ENCODE peak calls at places on chromosomes 3 and 15, in seven cellular contexts. A is heart left ventricle, R is thyroid gland, C is ovary, K is H1, F is adrenal gland, V is A549. T is an unnamed sample.

GRCh38 chr3:111299070-111299672 is 227.6 kb downstream of the NECTIN3 start:
- DNase-seq in A (no peak), R (no peak), C (no peak), K (no peak), F (no peak), V (no peak), T (no peak)

GRCh38 chr15:43414196-43414595 is 43.3 kb downstream of the TUBGCP4 start:
- DNase-seq in A (no peak), R (no peak), C (no peak), K (no peak), F (no peak), V (no peak), T (no peak)

GRCh38 chr3:179528786-179529185 is 33.9 kb upstream of the ACTL6A start:
- DNase-seq in A (no peak), R (no peak), C (no peak), K (no peak), F (no peak), V (no peak), T (no peak)

GRCh38 chr3:129936757-129937156 is 37.8 kb upstream of the TRH start:
- DNase-seq in A (no peak), R (peak; percentile 32), C (peak; percentile 26), K (no peak), F (peak; percentile 61), V (peak; percentile 65), T (peak; percentile 38)

GRCh38 chr3:120280026-120280425 is 5.0 kb downstream of the GPR156 start:
- DNase-seq in A (no peak), R (no peak), C (no peak), K (no peak), F (no peak), V (no peak), T (no peak)

GRCh38 chr3:183554377-183554776 is 1.1 kb downstream of the KLHL6 start:
- DNase-seq in A (no peak), R (no peak), C (no peak), K (no peak), F (no peak), V (no peak), T (no peak)

GRCh38 chr3:94904275-94904674 is 841.4 kb downstream of the NSUN3 start:
- DNase-seq in A (no peak), R (peak; percentile 3), C (no peak), K (no peak), F (no peak), V (no peak), T (no peak)

GRCh38 chr15:100235030-100235617 is 106.7 kb downstream of the ADAMTS17 start:
- DNase-seq in A (no peak), R (no peak), C (no peak), K (no peak), F (no peak), V (no peak), T (no peak)

GRCh38 chr15:76987896-76988860 is 6.7 kb upstream of the PSTPIP1 start:
- DNase-seq in A (peak; percentile 76), R (no peak), C (no peak), K (no peak), F (peak; percentile 61), V (no peak), T (peak; percentile 43)

GRCh38 chr3:66449411-66449931 is 51.4 kb downstream of the LRIG1 start:
- DNase-seq in A (peak; percentile 54), R (peak; percentile 61), C (no peak), K (no peak), F (no peak), V (no peak), T (no peak)

GRCh38 chr3:18987862-18988447 is 160.4 kb upstream of the KCNH8 start:
- DNase-seq in A (no peak), R (no peak), C (no peak), K (no peak), F (no peak), V (no peak), T (no peak)

GRCh38 chr3:161879470-161879869 is 382.9 kb downstream of the OTOL1 start:
- DNase-seq in A (no peak), R (no peak), C (no peak), K (no peak), F (no peak), V (no peak), T (no peak)

GRCh38 chr15:68684476-68684875 is 105.7 kb downstream of the CORO2B start:
- DNase-seq in A (no peak), R (no peak), C (no peak), K (no peak), F (no peak), V (no peak), T (no peak)

GRCh38 chr3:172965256-172965655 is 175.8 kb downstream of the SPATA16 start:
- DNase-seq in A (no peak), R (no peak), C (no peak), K (no peak), F (peak; percentile 40), V (no peak), T (no peak)

GRCh38 chr15:63843901-63844317 is 10.2 kb upstream of the HERC1 start:
- DNase-seq in A (no peak), R (no peak), C (no peak), K (no peak), F (no peak), V (no peak), T (no peak)

GRCh38 chr15:78210349-78210717 is 24.0 kb downstream of the ACSBG1 start:
- DNase-seq in A (no peak), R (no peak), C (no peak), K (no peak), F (no peak), V (no peak), T (no peak)

GRCh38 chr3:106089806-106090205 is 221.0 kb upstream of the CBLB start:
- DNase-seq in A (no peak), R (no peak), C (no peak), K (no peak), F (no peak), V (no peak), T (no peak)

GRCh38 chr3:119368243-119368800 is 74.1 kb downstream of the ARHGAP31 start:
- DNase-seq in A (no peak), R (peak; percentile 43), C (no peak), K (no peak), F (no peak), V (no peak), T (no peak)

GRCh38 chr3:171306631-171307030 is 153.6 kb downstream of the TNIK start:
- DNase-seq in A (peak; percentile 79), R (peak; percentile 73), C (no peak), K (no peak), F (peak; percentile 45), V (peak; percentile 10), T (peak; percentile 53)

GRCh38 chr15:79329186-79329611 is 18.3 kb downstream of the TMED3 start:
- DNase-seq in A (no peak), R (no peak), C (no peak), K (no peak), F (peak; percentile 21), V (peak; percentile 57), T (no peak)

GRCh38 chr3:96814581-96815567 is at the start of gene EPHA6:
- DNase-seq in A (no peak), R (peak; percentile 35), C (peak; percentile 17), K (no peak), F (no peak), V (no peak), T (no peak)

GRCh38 chr3:50375200-50375931 is 16.0 kb upstream of the TMEM115 start:
- DNase-seq in A (no peak), R (no peak), C (no peak), K (no peak), F (no peak), V (no peak), T (no peak)

GRCh38 chr3:52046186-52046913 is 10.0 kb downstream of the DUSP7 start:
- DNase-seq in A (peak; percentile 81), R (no peak), C (no peak), K (no peak), F (peak; percentile 68), V (peak; percentile 80), T (no peak)

GRCh38 chr3:154931484-154931883 is 148.6 kb upstream of the MME start:
- DNase-seq in A (no peak), R (no peak), C (no peak), K (no peak), F (no peak), V (no peak), T (no peak)

GRCh38 chr15:99409097-99409473 is 156.7 kb upstream of the MEF2A start:
- DNase-seq in A (peak; percentile 79), R (peak; percentile 27), C (peak; percentile 42), K (peak; percentile 49), F (peak; percentile 71), V (peak; percentile 75), T (peak; percentile 32)

GRCh38 chr15:43225201-43225949 is 4.6 kb upstream of the EPB42 start:
- DNase-seq in A (no peak), R (peak; percentile 27), C (no peak), K (no peak), F (peak; percentile 45), V (peak; percentile 52), T (no peak)

GRCh38 chr3:82973810-82974209 is 1212.4 kb upstream of the GBE1 start:
- DNase-seq in A (no peak), R (no peak), C (no peak), K (no peak), F (no peak), V (no peak), T (no peak)

GRCh38 chr15:79433610-79434009 is 1.5 kb downstream of the MINAR1 start:
- DNase-seq in A (no peak), R (no peak), C (no peak), K (no peak), F (peak; percentile 39), V (peak; percentile 29), T (no peak)

GRCh38 chr3:126026761-126027160 is 57.2 kb downstream of the SLC41A3 start:
- DNase-seq in A (no peak), R (no peak), C (no peak), K (no peak), F (no peak), V (no peak), T (no peak)

GRCh38 chr3:127751163-127751621 is 71.1 kb downstream of the MGLL start:
- DNase-seq in A (no peak), R (no peak), C (no peak), K (no peak), F (no peak), V (no peak), T (no peak)
- TF ChIP-seq POLR2A in A (no peak), R (no peak), C (no peak), K (no peak), F (no peak), V (no peak), T (no peak)

GRCh38 chr15:51132384-51133139 is 37.9 kb upstream of the TNFAIP8L3 start:
- DNase-seq in A (peak; percentile 40), R (peak; percentile 29), C (peak; percentile 59), K (no peak), F (peak; percentile 46), V (peak; percentile 69), T (peak; percentile 72)
- TF ChIP-seq CTCF in A (peak; percentile 87), R (peak; percentile 21), C (peak; percentile 52), K (peak; percentile 93), F (peak; percentile 81), V (peak; percentile 86), T (peak; percentile 83)

GRCh38 chr15:34342737-34343575 is at the start of the genes NOP10 and NUTM1:
- DNase-seq in A (peak; percentile 93), R (peak; percentile 92), C (peak; percentile 84), K (peak; percentile 98), F (peak; percentile 92), V (peak; percentile 96), T (peak; percentile 85)
- TF ChIP-seq POLR2A in A (peak; percentile 60), R (no peak), C (peak; percentile 64), K (peak; percentile 87), F (no peak), V (peak; percentile 96), T (peak; percentile 63)

DNA sequence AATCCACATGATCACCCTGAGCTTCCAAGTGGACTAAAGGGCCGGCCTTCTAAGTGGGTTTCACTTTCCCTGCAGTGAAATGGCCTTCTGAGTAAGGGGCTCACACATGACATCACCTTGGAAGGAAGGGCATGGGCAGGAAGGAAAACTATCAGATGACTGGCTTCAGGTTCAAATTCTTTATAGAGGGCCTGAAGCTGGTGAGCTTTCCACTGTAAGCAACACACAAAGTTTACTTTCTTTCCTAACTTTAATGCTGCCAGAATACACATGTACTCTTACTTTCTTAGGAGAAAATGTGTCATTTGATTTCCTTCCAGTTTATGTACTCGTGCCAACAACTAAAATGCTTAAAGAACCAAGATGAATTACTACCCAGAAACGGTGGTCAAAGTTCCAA is 475.6 kb downstream of the FOXP1 start:
- DNase-seq in A (no peak), R (peak; percentile 44), C (no peak), K (no peak), F (no peak), V (no peak), T (no peak)
- TF ChIP-seq CTCF in A (no peak), R (no peak), C (no peak), K (no peak), F (no peak), V (no peak), T (no peak)

T was measured in tibial nerve.